ENCODE peak calls at places on chromosomes 13 and 19, in six cellular contexts. R is gastrocnemius medialis, K is tibial artery, W is ovary, O is BE2C, Q is thoracic aorta. X is an unnamed sample.
A peak's percentile ranks its signal among the peaks of the same experiment; 100 is the strongest.

GRCh38 chr13:26482451-26483197 is 74.9 kb upstream of the WASF3 start:
- DNase-seq in R (peak; percentile 46), K (peak; percentile 65), W (no peak), O (peak; percentile 65), Q (peak; percentile 30), X (peak; percentile 89)

GRCh38 chr13:41222259-41222852 is 28.0 kb upstream of the KBTBD7 start:
- DNase-seq in R (peak; percentile 37), K (peak; percentile 47), W (no peak), O (peak; percentile 53), Q (no peak), X (peak; percentile 16)

GRCh38 chr19:1261512-1261862 is 7.6 kb upstream of the CIRBP start:
- DNase-seq in R (no peak), K (no peak), W (peak; percentile 64), O (no peak), Q (no peak), X (no peak)

GRCh38 chr13:20435616-20436368 is 89.9 kb downstream of the CRYL1 start:
- DNase-seq in R (no peak), K (no peak), W (no peak), O (no peak), Q (no peak), X (no peak)

GRCh38 chr13:102798653-102799543 is at the start of the genes BIVM and POGLUT2:
- DNase-seq in R (peak; percentile 90), K (peak; percentile 92), W (peak; percentile 92), O (peak; percentile 96), Q (peak; percentile 63), X (peak; percentile 99)

GRCh38 chr13:49791214-49791752 is 1.2 kb downstream of the KPNA3 start:
- DNase-seq in R (no peak), K (no peak), W (no peak), O (no peak), Q (no peak), X (peak; percentile 23)

GRCh38 chr13:30370916-30371521 is 51.3 kb upstream of the UBE2L5 start:
- DNase-seq in R (no peak), K (no peak), W (no peak), O (no peak), Q (no peak), X (no peak)

GRCh38 chr13:33251131-33251629 is 34.4 kb downstream of the STARD13 start:
- DNase-seq in R (peak; percentile 41), K (no peak), W (no peak), O (peak; percentile 79), Q (peak; percentile 12), X (no peak)

GRCh38 chr19:56983148-56983547 is 136.6 kb upstream of the USP29 start:
- DNase-seq in R (no peak), K (no peak), W (peak; percentile 30), O (no peak), Q (no peak), X (no peak)

GRCh38 chr19:17156947-17157302 is 58.2 kb upstream of the USE1 start:
- DNase-seq in R (no peak), K (no peak), W (no peak), O (no peak), Q (no peak), X (no peak)

GRCh38 chr13:112588490-112589297 is 741 bp upstream of the TUBGCP3 start:
- DNase-seq in R (no peak), K (no peak), W (no peak), O (no peak), Q (no peak), X (no peak)

GRCh38 chr13:113918981-113919646 is 54.8 kb downstream of the C13orf46 start:
- DNase-seq in R (peak; percentile 8), K (peak; percentile 8), W (peak; percentile 27), O (no peak), Q (no peak), X (peak; percentile 11)

GRCh38 chr19:35462476-35462953 is 14.5 kb downstream of the FFAR2 start:
- DNase-seq in R (no peak), K (no peak), W (no peak), O (no peak), Q (no peak), X (no peak)

GRCh38 chr19:8877854-8878705 is 45.9 kb downstream of the MBD3L1 start:
- DNase-seq in R (no peak), K (no peak), W (no peak), O (peak; percentile 55), Q (no peak), X (peak; percentile 30)

DNA sequence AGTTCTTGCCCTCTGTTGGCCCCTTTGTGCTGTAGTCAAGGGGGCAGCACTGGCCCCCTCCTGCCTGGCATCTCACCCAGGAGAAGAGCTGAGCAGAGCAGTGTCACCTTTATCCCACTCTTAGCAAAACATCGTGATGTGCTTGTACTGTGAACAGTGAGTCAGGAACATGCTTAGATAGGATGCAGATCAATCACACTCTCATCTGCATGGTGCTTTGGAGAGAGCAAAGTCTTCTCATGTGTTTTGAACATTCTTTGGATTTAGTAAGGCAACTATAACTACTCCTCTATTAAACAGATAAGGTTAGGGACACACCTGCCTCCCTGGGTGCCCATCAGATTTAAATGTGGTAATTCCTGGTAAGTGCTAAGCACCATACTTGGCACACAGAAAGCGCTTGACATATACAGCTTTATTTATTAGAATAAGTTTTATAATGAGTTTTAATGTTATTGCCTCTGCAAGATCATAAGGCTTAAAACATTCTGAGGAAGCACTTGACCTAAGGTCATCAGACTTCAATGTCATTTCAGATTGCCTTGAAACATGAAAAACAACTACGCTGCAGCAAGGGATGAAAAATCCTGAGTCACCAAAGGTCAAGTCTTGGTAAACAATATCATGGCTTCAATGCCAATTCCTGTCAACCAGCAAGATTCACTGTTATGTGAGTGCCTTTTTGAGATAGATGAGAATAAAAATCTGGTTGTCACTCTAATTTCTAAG is 82.4 kb upstream of the IRS2 start:
- DNase-seq in R (no peak), K (no peak), W (no peak), O (no peak), Q (no peak), X (no peak)
- H3K27me3 ChIP-seq in R (no peaks in the 10 kb centered on the region), K (no peaks in the 10 kb centered on the region), W (no peaks in the 10 kb centered on the region), O (peaks cover 5% of the 10 kb centered on the region), Q (no peaks in the 10 kb centered on the region), X (no peaks in the 10 kb centered on the region)

GRCh38 chr13:99269627-99270252 is 11.6 kb upstream of the GPR18 start:
- DNase-seq in R (no peak), K (no peak), W (no peak), O (no peak), Q (no peak), X (peak; percentile 34)
- TF ChIP-seq CTCF in R (peak; percentile 39), K (peak; percentile 63), W (peak; percentile 20), O (peak; percentile 70), Q (peak; percentile 47), X (peak; percentile 57)

DNA sequence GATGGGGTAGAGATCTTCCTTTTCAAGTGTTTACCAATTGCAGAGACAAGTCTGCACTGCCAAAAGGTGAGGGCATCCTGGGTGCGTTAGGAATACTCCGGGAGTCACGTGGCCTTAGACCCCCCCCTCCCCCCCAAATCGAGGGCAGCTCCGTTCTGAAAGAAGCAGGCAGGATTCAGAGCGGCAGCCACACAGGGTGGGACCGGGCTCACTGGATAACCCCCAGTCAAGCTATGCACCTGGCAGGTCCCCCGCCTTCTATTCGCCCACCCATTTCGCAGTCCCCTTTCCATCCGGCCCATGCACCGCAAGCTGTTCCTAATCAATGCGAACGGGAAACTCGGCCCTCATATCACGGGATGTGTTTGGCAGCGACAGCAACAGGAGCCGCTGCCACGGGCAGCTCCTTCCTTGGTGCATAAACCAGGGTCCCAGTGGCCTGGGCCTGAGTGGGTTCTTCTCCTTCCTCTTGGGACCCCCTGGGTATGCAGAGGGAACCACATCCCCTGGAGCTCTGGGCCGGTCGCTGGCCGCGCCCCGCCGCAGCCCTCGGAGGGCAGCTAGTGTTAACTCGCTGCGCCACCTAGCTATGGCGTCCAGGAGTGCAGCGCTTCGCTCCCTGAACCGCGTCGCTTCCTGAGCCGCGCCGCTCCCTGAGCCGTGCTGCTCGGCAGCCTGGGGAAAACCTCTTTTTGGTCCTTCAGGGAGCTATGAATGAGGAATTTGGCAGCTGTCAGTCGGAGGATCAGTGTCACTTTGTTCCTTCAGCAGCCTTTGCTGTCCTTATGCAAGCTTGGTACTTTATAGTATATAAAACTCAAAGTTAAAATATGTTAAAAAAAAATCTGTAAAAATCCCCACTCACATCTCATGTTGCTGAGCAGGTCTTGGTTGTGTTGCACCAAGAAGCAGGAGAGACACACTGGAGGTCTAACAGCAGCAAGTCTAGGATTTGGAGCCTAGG is 41.4 kb downstream of the LYL1 start:
- DNase-seq in R (peak; percentile 82), K (peak; percentile 84), W (peak; percentile 92), O (peak; percentile 89), Q (no peak), X (peak; percentile 81)
- H3K27me3 ChIP-seq in R (no peaks in the 10 kb centered on the region), K (no peaks in the 10 kb centered on the region), W (no peaks in the 10 kb centered on the region), O (no peaks in the 10 kb centered on the region), Q (no peaks in the 10 kb centered on the region), X (peaks cover 4% of the 10 kb centered on the region)

DNA sequence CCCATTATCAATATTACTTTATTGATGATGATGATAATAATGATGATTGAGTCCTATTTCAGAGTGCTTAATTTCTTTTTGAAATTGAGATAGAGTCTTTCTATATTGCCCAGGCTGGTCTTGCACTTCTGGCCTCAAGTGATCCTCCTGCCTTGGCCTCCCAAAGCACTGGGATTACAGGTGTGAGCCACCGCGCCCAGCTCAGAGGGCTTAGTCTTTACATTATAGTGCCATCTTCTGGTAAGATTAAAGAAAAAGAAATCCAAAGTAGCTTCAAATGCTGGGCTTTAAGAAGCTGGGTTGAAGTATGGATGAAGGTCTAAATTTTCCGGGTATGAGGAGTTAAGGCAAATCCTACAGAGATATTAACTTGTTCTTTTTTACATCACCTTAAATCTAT is 3.4 kb upstream of the ZNF333 start:
- DNase-seq in R (no peak), K (no peak), W (no peak), O (peak; percentile 19), Q (no peak), X (peak; percentile 25)
- TF ChIP-seq CTCF in R (no peak), K (no peak), W (no peak), O (peak; percentile 33), Q (no peak), X (no peak)

GRCh38 chr19:50874185-50874584 is 946 bp downstream of the KLK2 start:
- DNase-seq in R (no peak), K (no peak), W (no peak), O (no peak), Q (no peak), X (no peak)
- H3K27me3 ChIP-seq in R (no peaks in the 10 kb centered on the region), K (no peaks in the 10 kb centered on the region), W (no peaks in the 10 kb centered on the region), O (peaks cover 14% of the 10 kb centered on the region), Q (no peaks in the 10 kb centered on the region), X (peaks cover 95% of the 10 kb centered on the region)

DNA sequence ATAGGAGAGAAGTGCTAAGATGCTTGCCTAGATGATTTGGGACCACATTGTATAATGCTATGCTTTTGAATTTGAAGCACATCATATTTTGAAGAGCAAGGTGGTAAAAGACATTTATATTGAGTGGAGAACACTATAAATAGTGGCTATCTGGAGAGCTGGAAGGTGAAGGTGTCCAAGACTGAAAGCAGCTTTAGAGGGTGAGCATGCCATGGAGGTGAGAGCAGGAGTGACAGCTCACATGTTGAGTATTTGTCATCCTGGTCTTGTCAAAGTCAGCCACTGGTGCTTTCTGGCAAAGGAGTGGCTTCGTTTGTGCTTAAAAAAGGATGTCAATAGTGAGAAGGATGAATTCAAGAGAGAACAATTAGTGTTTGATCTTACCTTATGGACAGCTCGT is 225.9 kb downstream of the COG6 start:
- DNase-seq in R (no peak), K (no peak), W (no peak), O (no peak), Q (no peak), X (no peak)
- TF ChIP-seq CTCF in R (no peak), K (no peak), W (no peak), O (no peak), Q (no peak), X (no peak)